ENCODE peak calls at places on chromosomes 11 and 22, in six cellular contexts. Z, S, K, T, Q and G are unnamed samples.

GRCh38 chr11:113473983-113474361 is 1.2 kb downstream of the DRD2 start:
- DNase-seq in Z (no peak), S (no peak), K (no peak), T (no peak), Q (no peak), G (no peak)

GRCh38 chr22:26656896-26657851 is at the start of gene MIAT:
- DNase-seq in Z (peak; percentile 39), S (no peak), K (no peak), T (peak; percentile 59), Q (peak; percentile 50), G (no peak)

GRCh38 chr11:62566247-62566646 is 7.4 kb downstream of the EEF1G start:
- DNase-seq in Z (no peak), S (no peak), K (no peak), T (no peak), Q (no peak), G (no peak)

GRCh38 chr22:37147186-37147990 is 2.3 kb downstream of the IL2RB start:
- DNase-seq in Z (no peak), S (no peak), K (no peak), T (no peak), Q (no peak), G (no peak)

GRCh38 chr11:104570088-104570701 is 328.1 kb downstream of the CASP12 start:
- DNase-seq in Z (no peak), S (no peak), K (no peak), T (no peak), Q (no peak), G (no peak)

GRCh38 chr11:72005347-72006260 is 6.9 kb downstream of the IL18BP start:
- DNase-seq in Z (no peak), S (no peak), K (no peak), T (no peak), Q (no peak), G (no peak)

GRCh38 chr11:130894322-130895025 is 21.8 kb downstream of the SNX19 start:
- DNase-seq in Z (peak; percentile 67), S (peak; percentile 46), K (peak; percentile 57), T (peak; percentile 59), Q (peak; percentile 62), G (peak; percentile 48)

GRCh38 chr11:45501277-45501979 is 164.0 kb downstream of the CHST1 start:
- DNase-seq in Z (no peak), S (no peak), K (no peak), T (no peak), Q (no peak), G (no peak)

GRCh38 chr22:37021710-37022482 is 2.4 kb downstream of the MPST start:
- DNase-seq in Z (peak; percentile 26), S (no peak), K (no peak), T (peak; percentile 76), Q (peak; percentile 57), G (peak; percentile 58)

GRCh38 chr11:113874920-113875413 is 405 bp downstream of the USP28 start:
- DNase-seq in Z (peak; percentile 10), S (no peak), K (no peak), T (no peak), Q (no peak), G (no peak)

GRCh38 chr11:62201376-62201775 is 7.1 kb upstream of the SCGB2A1 start:
- DNase-seq in Z (no peak), S (no peak), K (no peak), T (no peak), Q (no peak), G (no peak)

GRCh38 chr11:36317992-36318391 is 21.9 kb downstream of the PRR5L start:
- DNase-seq in Z (no peak), S (no peak), K (no peak), T (no peak), Q (no peak), G (no peak)

GRCh38 chr11:15707194-15707593 is 592.5 kb downstream of the INSC start:
- DNase-seq in Z (no peak), S (no peak), K (no peak), T (no peak), Q (no peak), G (no peak)

GRCh38 chr11:11324090-11324489 is 29.0 kb downstream of the CSNK2A3 start:
- DNase-seq in Z (no peak), S (no peak), K (no peak), T (no peak), Q (no peak), G (no peak)

GRCh38 chr11:24064309-24064903 is 432.4 kb upstream of the LUZP2 start:
- DNase-seq in Z (no peak), S (no peak), K (no peak), T (no peak), Q (no peak), G (no peak)

GRCh38 chr22:36486619-36487384 is 5.4 kb upstream of the TXN2 start:
- DNase-seq in Z (peak; percentile 66), S (no peak), K (no peak), T (no peak), Q (no peak), G (no peak)

GRCh38 chr11:45887587-45887986 is 2.1 kb downstream of the MAPK8IP1 start:
- DNase-seq in Z (no peak), S (no peak), K (no peak), T (no peak), Q (no peak), G (no peak)

GRCh38 chr11:84465040-84465439 is 1162.1 kb downstream of the DLG2 start:
- DNase-seq in Z (no peak), S (no peak), K (no peak), T (no peak), Q (no peak), G (no peak)

GRCh38 chr22:42180349-42180842 is 49.8 kb upstream of the CYP2D6 start:
- DNase-seq in Z (peak; percentile 14), S (peak; percentile 21), K (no peak), T (no peak), Q (peak; percentile 71), G (no peak)

GRCh38 chr11:2693851-2694261 is 5.9 kb downstream of the KCNQ1OT1 start:
- DNase-seq in Z (no peak), S (peak; percentile 3), K (no peak), T (no peak), Q (no peak), G (no peak)

GRCh38 chr11:12692238-12693074 is 18.2 kb downstream of the TEAD1 start:
- DNase-seq in Z (no peak), S (peak; percentile 71), K (no peak), T (peak; percentile 77), Q (no peak), G (no peak)

DNA sequence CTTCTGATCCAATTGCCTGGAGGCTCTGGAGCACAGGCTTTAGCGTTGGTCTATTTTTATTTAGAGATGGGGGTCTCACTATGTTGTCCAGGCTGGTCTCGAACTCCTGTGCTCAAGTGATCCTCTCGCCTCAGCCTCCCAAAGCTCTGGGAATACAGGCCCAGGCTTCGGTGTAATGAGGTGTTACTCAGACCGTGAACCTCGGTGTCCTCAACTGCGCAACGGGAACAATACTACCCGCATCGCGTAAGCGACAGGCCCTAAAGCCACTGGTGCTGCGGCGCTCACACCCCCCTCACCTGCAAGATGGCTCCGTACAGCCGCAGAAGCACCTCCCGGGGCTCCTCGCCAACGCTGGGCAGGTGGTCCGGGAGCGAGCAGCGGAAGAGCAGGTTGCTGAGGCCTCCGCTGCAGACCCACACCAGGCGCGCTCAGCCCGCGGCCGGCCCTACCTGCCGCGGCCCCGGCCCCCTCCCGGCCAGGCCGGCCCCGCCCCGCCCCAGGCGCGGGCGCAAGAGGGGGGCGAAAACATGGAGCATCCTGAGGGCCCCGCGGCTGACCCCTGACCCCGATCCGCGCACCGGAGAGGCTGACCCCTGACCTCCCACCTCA is 593 bp downstream of the CHKB start:
- DNase-seq in Z (no peak), S (no peak), K (no peak), T (no peak), Q (peak; percentile 80), G (no peak)
- H3K27ac ChIP-seq in Z (peak overlapping the region; percentile 100), S (peak overlapping the region; percentile 92), K (peak overlapping the region; percentile 86), T (peak overlapping the region; percentile 99), Q (peak overlapping the region; percentile 96), G (no peak overlapping the region)

DNA sequence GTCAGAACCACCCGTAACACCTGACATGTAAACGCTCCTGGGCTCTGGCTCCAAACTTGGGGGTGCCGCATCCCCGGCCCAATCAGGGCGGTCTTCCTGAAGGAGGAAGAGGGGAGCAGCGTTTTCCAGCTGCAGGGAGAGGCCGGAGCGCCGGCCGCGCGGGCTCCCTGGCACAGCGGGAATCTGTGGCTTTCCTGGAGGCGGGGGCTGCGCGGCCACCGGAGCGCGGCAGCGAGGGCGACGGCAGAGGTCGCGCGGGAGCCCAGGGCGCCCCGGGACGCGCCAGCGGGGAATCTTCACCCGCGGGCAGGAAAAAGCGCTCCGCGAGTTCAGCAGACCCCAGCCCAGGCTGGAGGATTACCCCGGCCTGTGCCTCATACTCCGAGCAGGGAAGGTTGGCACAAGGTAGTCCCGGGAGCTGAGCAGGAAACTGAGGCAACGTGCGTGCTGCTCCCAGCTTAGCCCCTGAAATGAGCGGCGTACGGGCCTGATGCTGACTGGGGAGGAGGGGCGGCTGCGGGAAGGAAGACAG is 600 bp upstream of the ESAM start:
- DNase-seq in Z (no peak), S (no peak), K (no peak), T (no peak), Q (peak; percentile 74), G (no peak)
- H3K27me3 ChIP-seq in Z (no peaks in the 10 kb centered on the region), S (peaks cover 59% of the 10 kb centered on the region), K (peaks cover 51% of the 10 kb centered on the region), T (peaks cover 42% of the 10 kb centered on the region), Q (no peaks in the 10 kb centered on the region), G (peaks cover 43% of the 10 kb centered on the region)

DNA sequence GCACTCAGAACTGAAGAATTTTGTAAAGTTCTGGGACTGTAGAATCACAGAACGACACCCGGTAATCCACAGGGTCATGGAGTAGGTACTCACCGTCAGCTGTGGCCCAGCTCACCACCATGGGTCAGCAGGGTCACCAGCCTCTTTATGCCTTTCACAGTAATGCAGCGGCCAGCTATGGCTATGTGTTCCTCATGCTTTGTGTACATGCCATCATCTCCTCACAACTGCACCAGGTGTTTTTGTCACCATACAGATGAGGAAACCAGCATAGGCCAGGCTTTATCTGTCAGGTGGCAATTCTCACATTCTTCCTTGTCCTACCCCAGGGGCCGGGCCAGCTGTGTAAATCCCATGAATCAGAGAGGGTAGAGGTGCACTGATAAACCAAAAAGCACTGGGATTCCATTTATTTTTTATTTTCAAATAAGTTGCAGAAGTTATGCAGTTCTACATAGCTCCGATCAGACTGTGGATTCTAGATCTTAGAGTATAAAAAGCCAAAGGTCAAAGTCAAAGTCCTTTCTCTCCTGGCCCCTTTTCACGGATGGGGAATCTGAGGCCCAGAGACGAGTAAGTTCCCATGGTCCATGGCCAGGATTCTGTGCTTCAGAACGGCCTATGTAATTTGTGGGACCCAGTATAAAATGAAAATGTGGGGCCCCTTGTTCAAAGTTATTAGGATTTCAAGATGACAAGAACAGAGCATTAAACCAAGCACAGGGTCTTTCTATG is 17.5 kb downstream of the TSKU start:
- DNase-seq in Z (no peak), S (no peak), K (no peak), T (no peak), Q (no peak), G (no peak)
- H3K4me1 ChIP-seq in Z (peaks cover 12% of the 10 kb centered on the region), S (peaks cover 86% of the 10 kb centered on the region), K (peaks cover 4% of the 10 kb centered on the region), T (peaks cover 45% of the 10 kb centered on the region), Q (peaks cover 5% of the 10 kb centered on the region), G (no peaks in the 10 kb centered on the region)

GRCh38 chr11:60504219-60504618 is 11.0 kb upstream of the MS4A13 start:
- DNase-seq in Z (no peak), S (no peak), K (no peak), T (no peak), Q (no peak), G (no peak)

GRCh38 chr11:60500276-60500935 is 7.8 kb downstream of the MS4A12 start:
- DNase-seq in Z (no peak), S (no peak), K (peak; percentile 27), T (no peak), Q (no peak), G (no peak)

GRCh38 chr11:60502221-60502775 is 9.7 kb downstream of the MS4A12 start:
- DNase-seq in Z (no peak), S (no peak), K (no peak), T (no peak), Q (no peak), G (no peak)

GRCh38 chr11:60498399-60498798 is 5.8 kb downstream of the MS4A12 start:
- DNase-seq in Z (no peak), S (no peak), K (no peak), T (no peak), Q (no peak), G (no peak)

GRCh38 chr11:60498853-60499252 is 6.3 kb downstream of the MS4A12 start:
- DNase-seq in Z (no peak), S (no peak), K (no peak), T (no peak), Q (no peak), G (no peak)
- H3K27ac ChIP-seq in Z (no peak overlapping the region), S (no peak overlapping the region), K (no peak overlapping the region), T (no peak overlapping the region), Q (no peak overlapping the region), G (no peak overlapping the region)